ENCODE peak calls at places on chromosomes 7 and 10, in eight cellular contexts. M, L, F, E, T, G, U and H are unnamed samples.
A peak's percentile ranks its signal among the peaks of the same experiment; 100 is the strongest.

GRCh38 chr7:144649120-144649519 is 186.7 kb downstream of the TPK1 start:
- DNase-seq in F (no peak), M (no peak), U (no peak), L (no peak), G (no peak), T (no peak), E (no peak), H (no peak)

GRCh38 chr10:132696728-132697567 is 89.0 kb downstream of the NKX6-2 start:
- DNase-seq in U (no peak), L (no peak), T (no peak), G (no peak), E (no peak), M (peak; percentile 46), F (no peak), H (peak; percentile 39)

GRCh38 chr10:132464256-132465192 is 67.5 kb downstream of the PWWP2B start:
- DNase-seq in M (peak; percentile 83), E (peak; percentile 82), L (no peak), G (no peak), U (no peak), T (peak; percentile 85), F (no peak), H (peak; percentile 98)

GRCh38 chr7:136687693-136688322 is 180.6 kb upstream of the CHRM2 start:
- DNase-seq in E (no peak), G (peak; percentile 55), T (no peak), M (no peak), F (no peak), U (no peak), L (peak; percentile 13), H (no peak)

GRCh38 chr7:80826520-80827237 is 92.2 kb downstream of the SEMA3C start:
- DNase-seq in M (no peak), E (no peak), U (no peak), G (peak; percentile 87), F (no peak), T (no peak), L (peak; percentile 80), H (no peak)

GRCh38 chr10:34295142-34295548 is 520.0 kb downstream of the PARD3 start:
- DNase-seq in E (no peak), T (no peak), M (no peak), U (no peak), L (no peak), G (peak; percentile 81), F (no peak), H (no peak)

GRCh38 chr10:46229144-46229563 is 57.6 kb upstream of the ANTXRL start:
- DNase-seq in F (no peak), M (peak; percentile 34), U (peak; percentile 46), E (no peak), G (no peak), T (peak; percentile 10), L (no peak), H (no peak)

GRCh38 chr10:82861889-82862288 is 986.9 kb downstream of the NRG3 start:
- DNase-seq in E (no peak), F (no peak), T (no peak), L (no peak), U (no peak), G (no peak), M (no peak), H (no peak)

GRCh38 chr10:82815680-82816079 is 940.7 kb downstream of the NRG3 start:
- DNase-seq in L (no peak), U (no peak), F (no peak), E (no peak), T (no peak), M (no peak), G (no peak), H (peak; percentile 25)

DNA sequence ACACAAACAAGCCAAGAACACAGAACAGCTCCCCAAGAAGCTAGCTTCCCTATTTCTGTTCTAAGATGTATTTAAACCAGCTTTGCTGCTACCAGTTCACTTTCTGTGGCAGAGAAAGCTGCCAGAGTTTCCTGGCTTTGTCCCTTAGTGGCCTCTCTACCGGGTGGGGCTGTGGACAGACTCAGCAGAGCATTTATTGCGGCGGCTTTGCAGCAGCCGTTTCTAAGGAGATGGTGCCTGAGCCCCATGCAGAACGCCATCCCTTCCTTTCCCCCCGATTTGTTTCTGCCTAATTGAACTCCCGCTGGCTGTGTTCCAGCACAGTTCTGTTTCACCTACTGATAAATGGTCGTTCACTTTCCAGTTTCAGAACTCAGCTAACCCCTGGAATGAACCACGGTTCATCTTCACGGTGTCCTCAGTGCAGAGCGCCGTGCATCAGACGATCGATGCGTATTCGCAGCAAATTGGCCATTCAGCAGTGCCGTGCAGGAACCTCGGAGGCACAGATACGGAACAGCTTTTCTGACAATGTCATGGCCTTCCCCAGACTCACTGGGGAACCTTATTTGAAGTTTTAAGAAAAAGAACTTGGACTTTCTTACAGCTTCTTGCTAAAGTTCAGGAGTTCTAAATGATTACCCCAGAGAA is 33.9 kb upstream of the SFMBT2 start:
- DNase-seq in U (no peak), G (no peak), L (no peak), F (no peak), M (no peak), T (no peak), E (no peak), H (no peak)
- H3K27ac ChIP-seq in U (no peak overlapping the region), G (no peak overlapping the region), L (no peak overlapping the region), F (no peak overlapping the region), M (no peak overlapping the region), T (peak overlapping the region; percentile 43), E (no peak overlapping the region), H (no peak overlapping the region)

GRCh38 chr10:110303681-110304080 is 1.0 kb downstream of the SMNDC1 start:
- DNase-seq in U (no peak), T (no peak), G (no peak), E (no peak), L (no peak), F (no peak), M (no peak), H (no peak)
- H3K27ac ChIP-seq in U (peak overlapping the region; percentile 95), T (no peak overlapping the region), G (no peak overlapping the region), E (peak overlapping the region; percentile 95), L (peak overlapping the region; percentile 86), F (peak overlapping the region; percentile 80), M (no peak overlapping the region), H (no peak overlapping the region)

GRCh38 chr7:37284805-37285211 is 163.9 kb downstream of the ELMO1 start:
- DNase-seq in T (peak; percentile 53), G (peak; percentile 36), L (peak; percentile 28), F (peak; percentile 21), U (peak; percentile 61), E (peak; percentile 54), M (peak; percentile 69), H (peak; percentile 25)

GRCh38 chr7:37284285-37284684 is 164.4 kb downstream of the ELMO1 start:
- DNase-seq in U (no peak), G (no peak), T (no peak), M (no peak), L (no peak), E (no peak), F (no peak), H (no peak)

GRCh38 chr7:37287093-37287492 is 161.6 kb downstream of the ELMO1 start:
- DNase-seq in L (no peak), U (no peak), F (no peak), G (no peak), T (no peak), E (no peak), M (no peak), H (no peak)

GRCh38 chr7:37283701-37284100 is 165.0 kb downstream of the ELMO1 start:
- DNase-seq in L (no peak), F (no peak), M (no peak), E (no peak), T (no peak), U (no peak), G (no peak), H (no peak)

DNA sequence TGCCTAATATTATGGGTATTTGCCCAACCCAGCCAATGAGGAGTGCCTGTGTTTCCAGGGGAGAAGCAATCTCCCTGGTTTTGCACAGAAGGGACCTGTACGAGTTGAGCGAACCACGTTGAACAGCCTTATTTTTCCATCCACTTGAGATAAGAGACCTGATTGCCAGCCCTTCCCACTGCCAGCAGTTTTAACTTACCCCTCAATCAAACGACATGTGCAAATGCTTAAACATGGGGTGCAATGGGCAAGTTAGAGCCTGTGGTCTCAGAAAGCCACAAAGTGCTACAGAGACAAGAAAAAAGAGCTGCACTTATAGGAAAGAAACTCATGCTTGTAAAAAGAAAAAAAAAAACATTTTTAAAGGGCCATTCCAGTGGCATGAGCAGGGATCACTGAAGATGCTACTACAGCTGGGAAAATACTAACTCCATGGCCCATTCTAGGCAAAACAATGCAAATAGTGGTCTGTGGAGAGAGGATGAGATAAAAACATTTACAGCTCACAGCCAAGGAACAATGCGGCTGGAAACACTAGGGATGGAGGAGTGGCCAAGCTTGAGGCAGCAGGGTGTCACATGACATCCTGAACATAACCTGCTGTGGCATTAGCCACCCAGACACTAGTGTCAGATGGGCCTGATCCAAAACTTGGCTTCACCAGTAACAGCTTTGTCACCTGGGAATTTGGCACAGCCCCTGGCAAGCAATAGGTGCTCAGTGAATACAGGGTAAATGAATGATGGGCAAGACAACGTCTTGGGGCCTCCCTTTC is 162.8 kb downstream of the ELMO1 start:
- DNase-seq in F (no peak), M (no peak), U (no peak), L (no peak), G (no peak), T (no peak), E (peak; percentile 29), H (no peak)
- H3K27ac ChIP-seq in F (no peak overlapping the region), M (no peak overlapping the region), U (no peak overlapping the region), L (no peak overlapping the region), G (no peak overlapping the region), T (peak overlapping the region; percentile 47), E (peak overlapping the region; percentile 33), H (no peak overlapping the region)

GRCh38 chr10:126239844-126240243 is 148.4 kb downstream of the ADAM12 start:
- DNase-seq in E (no peak), F (no peak), L (no peak), M (no peak), G (no peak), T (no peak), U (no peak), H (no peak)
- H3K27ac ChIP-seq in E (no peak overlapping the region), F (no peak overlapping the region), L (no peak overlapping the region), M (no peak overlapping the region), G (no peak overlapping the region), T (no peak overlapping the region), U (no peak overlapping the region), H (no peak overlapping the region)

GRCh38 chr10:95475827-95476481 is 85.2 kb downstream of the SORBS1 start:
- DNase-seq in F (no peak), T (no peak), E (no peak), M (no peak), U (no peak), G (peak; percentile 10), L (no peak), H (peak; percentile 56)

GRCh38 chr10:95476482-95477174 is 84.5 kb downstream of the SORBS1 start:
- DNase-seq in F (no peak), G (no peak), U (no peak), T (no peak), L (no peak), M (no peak), E (no peak), H (no peak)

GRCh38 chr10:95472304-95473088 is 88.7 kb downstream of the SORBS1 start:
- DNase-seq in M (no peak), U (no peak), E (no peak), F (no peak), L (no peak), G (no peak), T (no peak), H (no peak)

GRCh38 chr10:95475003-95475383 is 86.2 kb downstream of the SORBS1 start:
- DNase-seq in F (no peak), U (no peak), T (no peak), L (no peak), M (no peak), E (no peak), G (no peak), H (no peak)

GRCh38 chr10:95474228-95475002 is 86.8 kb downstream of the SORBS1 start:
- DNase-seq in E (peak; percentile 45), F (no peak), U (no peak), T (peak; percentile 57), L (peak; percentile 40), M (no peak), G (no peak), H (no peak)
- H3K27ac ChIP-seq in E (peak overlapping the region; percentile 90), F (no peak overlapping the region), U (no peak overlapping the region), T (peak overlapping the region; percentile 86), L (no peak overlapping the region), M (peak overlapping the region; percentile 67), G (no peak overlapping the region), H (peak overlapping the region; percentile 95)

GRCh38 chr7:26305869-26306665 is 14.4 kb downstream of the SNX10 start:
- DNase-seq in L (no peak), T (no peak), M (peak; percentile 78), G (no peak), E (no peak), U (no peak), F (no peak), H (no peak)
- H3K27ac ChIP-seq in L (no peak overlapping the region), T (peak overlapping the region; percentile 90), M (peak overlapping the region; percentile 73), G (no peak overlapping the region), E (no peak overlapping the region), U (no peak overlapping the region), F (no peak overlapping the region), H (no peak overlapping the region)